ENCODE peak calls at places on chromosomes 1 and 21, in six cellular contexts. N is NCI-H1436 treated with DMSO at 0.1 percent for 48 hours, J is EL, V is astrocyte of the hippocampus, I is foreskin fibroblast, B is activated B cell treated with CpG ODN at 0.5 μM for 24 hours. G is an unnamed sample.

GRCh38 chr1:89736937-89737733 is 83.7 kb upstream of the LRRC8D start:
- DNase-seq in N (no peak), J (no peak), V (no peak), I (no peak), B (no peak), G (no peak)

GRCh38 chr1:154478013-154478412 is 24.0 kb upstream of the TDRD10 start:
- DNase-seq in N (no peak), J (no peak), V (no peak), I (no peak), B (no peak), G (no peak)

GRCh38 chr1:11045428-11046269 is 1.4 kb downstream of the MASP2 start:
- DNase-seq in N (no peak), J (no peak), V (no peak), I (no peak), B (peak; percentile 5), G (no peak)

GRCh38 chr1:109240158-109241152 is 8.9 kb upstream of the CELSR2 start:
- DNase-seq in N (no peak), J (peak; percentile 83), V (peak; percentile 64), I (peak; percentile 60), B (no peak), G (no peak)

GRCh38 chr21:38264581-38264980 is 7.8 kb downstream of the KCNJ15 start:
- DNase-seq in N (no peak), J (no peak), V (no peak), I (no peak), B (no peak), G (no peak)

GRCh38 chr1:241325441-241325840 is 31.6 kb downstream of the RGS7 start:
- DNase-seq in N (no peak), J (no peak), V (no peak), I (no peak), B (no peak), G (no peak)

GRCh38 chr1:183580281-183580682 is 10.0 kb downstream of the NCF2 start:
- DNase-seq in N (no peak), J (peak; percentile 35), V (no peak), I (peak; percentile 45), B (no peak), G (no peak)

GRCh38 chr21:33767236-33767635 is 124.9 kb downstream of the ITSN1 start:
- DNase-seq in N (no peak), J (peak; percentile 79), V (no peak), I (peak; percentile 69), B (no peak), G (peak; percentile 59)

GRCh38 chr1:204842892-204843291 is 27.8 kb upstream of the NFASC start:
- DNase-seq in N (no peak), J (peak; percentile 19), V (peak; percentile 27), I (peak; percentile 18), B (no peak), G (no peak)

GRCh38 chr1:87144981-87145380 is 183.7 kb upstream of the LMO4 start:
- DNase-seq in N (no peak), J (no peak), V (no peak), I (no peak), B (no peak), G (no peak)

GRCh38 chr1:176785046-176785445 is 322.1 kb downstream of the PAPPA2 start:
- DNase-seq in N (no peak), J (no peak), V (no peak), I (no peak), B (no peak), G (no peak)

GRCh38 chr1:52559875-52560274 is 7.0 kb upstream of the TUT4 start:
- DNase-seq in N (no peak), J (no peak), V (no peak), I (no peak), B (no peak), G (no peak)

GRCh38 chr1:227318003-227318851 is at the start of gene CDC42BPA:
- DNase-seq in N (no peak), J (peak; percentile 93), V (peak; percentile 95), I (peak; percentile 83), B (peak; percentile 19), G (no peak)

GRCh38 chr1:30286241-30286983 is 437.0 kb downstream of the MATN1 start:
- DNase-seq in N (no peak), J (no peak), V (no peak), I (no peak), B (no peak), G (no peak)